ENCODE peak calls at places on chromosomes 11 and 22, in nine cellular contexts. U is HCT116, X is neural progenitor cell, Y is PC-3, O is GM23338, I is DND-41, B is fibroblast of lung, C is astrocyte, R is mammary epithelial cell. Z is an unnamed sample. For H3K36me3, the result is how much of the 10 kb centered on the place peaks cover.

GRCh38 chr11:17384002-17384511 is 4.4 kb downstream of the KCNJ11 start:
- DNase-seq in U (peak), X (peak), Y (peak), O (peak), I (peak), B (peak), C (peak), R (peak), Z (peak)

GRCh38 chr22:46078241-46079092 is 71.9 kb upstream of the PPARA start:
- DNase-seq in U (no peak), X (no peak), Y (peak), O (peak), I (no peak), B (peak), C (peak), R (peak), Z (peak)

GRCh38 chr11:71064183-71064582 is 188.2 kb downstream of the SHANK2 start:
- DNase-seq in U (no peak), X (no peak), Y (no peak), O (no peak), I (no peak), B (no peak), C (no peak), R (no peak), Z (no peak)

GRCh38 chr11:3840870-3841425 is at the start of gene RHOG:
- DNase-seq in U (no peak), X (no peak), Y (peak), O (peak), I (no peak), B (peak), C (peak), R (peak), Z (peak)

GRCh38 chr11:34438529-34439507 is at the start of gene CAT:
- DNase-seq in U (peak), X (no peak), Y (peak), O (peak), I (peak), B (peak), C (peak), R (peak), Z (peak)

GRCh38 chr22:31719850-31720471 is 30.0 kb downstream of the PRR14L start:
- DNase-seq in U (no peak), X (no peak), Y (no peak), O (no peak), I (no peak), B (no peak), C (no peak), R (peak), Z (no peak)

GRCh38 chr11:59197990-59198389 is 14.7 kb downstream of the MPEG1 start:
- DNase-seq in U (no peak), X (no peak), Y (no peak), O (no peak), I (no peak), B (peak), C (no peak), R (no peak), Z (peak)

GRCh38 chr22:32830957-32831356 is 29.5 kb downstream of the TIMP3 start:
- DNase-seq in U (no peak), X (no peak), Y (no peak), O (no peak), I (no peak), B (no peak), C (no peak), R (no peak), Z (no peak)

GRCh38 chr11:14637868-14638409 is 5.7 kb upstream of the PDE3B start:
- DNase-seq in U (no peak), X (no peak), Y (no peak), O (peak), I (no peak), B (no peak), C (no peak), R (no peak), Z (no peak)

GRCh38 chr22:42169055-42169469 is 38.5 kb upstream of the CYP2D6 start:
- DNase-seq in U (peak), X (peak), Y (peak), O (peak), I (peak), B (peak), C (peak), R (peak), Z (peak)

GRCh38 chr11:67301951-67302516 is 1.3 kb upstream of the SSH3 start:
- DNase-seq in U (no peak), X (peak), Y (peak), O (peak), I (no peak), B (peak), C (no peak), R (no peak), Z (peak)

GRCh38 chr11:72379384-72380131 is 54.8 kb downstream of the CLPB start:
- DNase-seq in U (no peak), X (no peak), Y (no peak), O (no peak), I (no peak), B (no peak), C (no peak), R (no peak), Z (no peak)

GRCh38 chr11:94563176-94563847 is 3.9 kb upstream of the PIWIL4 start:
- DNase-seq in U (no peak), X (no peak), Y (peak), O (peak), I (no peak), B (peak), C (peak), R (peak), Z (peak)

GRCh38 chr11:34065505-34066203 is 14.1 kb downstream of the CAPRIN1 start:
- DNase-seq in U (no peak), X (no peak), Y (no peak), O (peak), I (no peak), B (peak), C (peak), R (peak), Z (peak)

GRCh38 chr11:43367382-43368178 is 8.9 kb downstream of the TTC17 start:
- DNase-seq in U (no peak), X (no peak), Y (no peak), O (no peak), I (no peak), B (peak), C (peak), R (peak), Z (no peak)

GRCh38 chr22:48353116-48353947 is 1474.3 kb downstream of the BRD1 start:
- DNase-seq in U (no peak), X (no peak), Y (no peak), O (no peak), I (no peak), B (no peak), C (no peak), R (no peak), Z (no peak)

GRCh38 chr11:8090756-8091155 is 9.7 kb downstream of the TUB start:
- DNase-seq in U (peak), X (peak), Y (peak), O (peak), I (peak), B (peak), C (no peak), R (no peak), Z (peak)

GRCh38 chr11:83044958-83045712 is 26.6 kb downstream of the RAB30 start:
- DNase-seq in U (no peak), X (no peak), Y (peak), O (peak), I (no peak), B (peak), C (peak), R (peak), Z (peak)

GRCh38 chr11:130002352-130002845 is at the start of gene PRDM10:
- DNase-seq in U (peak), X (peak), Y (peak), O (peak), I (peak), B (peak), C (peak), R (peak), Z (peak)

GRCh38 chr11:10699072-10699471 is 5.5 kb upstream of the IRAG1 start:
- DNase-seq in U (no peak), X (no peak), Y (no peak), O (no peak), I (no peak), B (no peak), C (no peak), R (no peak), Z (no peak)

GRCh38 chr22:44164031-44164430 is 16.7 kb upstream of the PARVG start:
- DNase-seq in U (no peak), X (no peak), Y (no peak), O (no peak), I (no peak), B (no peak), C (no peak), R (no peak), Z (no peak)

GRCh38 chr11:101034076-101034475 is 95.5 kb downstream of the PGR start:
- DNase-seq in U (no peak), X (peak), Y (no peak), O (no peak), I (no peak), B (peak), C (no peak), R (no peak), Z (no peak)

GRCh38 chr11:6040874-6041273 is 10.3 kb upstream of the OR56A1 start:
- DNase-seq in U (no peak), X (no peak), Y (no peak), O (no peak), I (no peak), B (no peak), C (no peak), R (no peak), Z (no peak)

GRCh38 chr11:61477734-61478148 is 30.8 kb upstream of the LRRC10B start:
- DNase-seq in U (no peak), X (peak), Y (peak), O (peak), I (peak), B (no peak), C (no peak), R (no peak), Z (peak)

GRCh38 chr22:27719535-27720227 is 81.9 kb downstream of the MN1 start:
- DNase-seq in U (no peak), X (no peak), Y (no peak), O (peak), I (no peak), B (peak), C (no peak), R (peak), Z (no peak)

GRCh38 chr11:93564895-93565294 is 21.7 kb upstream of the SMCO4 start:
- DNase-seq in U (no peak), X (no peak), Y (no peak), O (no peak), I (no peak), B (no peak), C (no peak), R (no peak), Z (no peak)

GRCh38 chr11:46733234-46733633 is 14.2 kb downstream of the F2 start:
- DNase-seq in U (no peak), X (no peak), Y (no peak), O (no peak), I (no peak), B (no peak), C (no peak), R (no peak), Z (no peak)

GRCh38 chr22:31947296-31947695 is 3.0 kb downstream of the YWHAH start:
- DNase-seq in U (no peak), X (no peak), Y (no peak), O (no peak), I (peak), B (no peak), C (no peak), R (peak), Z (no peak)

GRCh38 chr11:2213384-2213842 is 41.8 kb upstream of the TH start:
- DNase-seq in U (no peak), X (peak), Y (no peak), O (no peak), I (peak), B (no peak), C (no peak), R (no peak), Z (peak)

GRCh38 chr11:116192509-116193206 is 580.1 kb downstream of the BUD13 start:
- DNase-seq in U (no peak), X (peak), Y (no peak), O (peak), I (no peak), B (peak), C (no peak), R (no peak), Z (peak)

GRCh38 chr22:37647928-37648327 is 8.5 kb downstream of the SH3BP1 start:
- DNase-seq in U (peak), X (no peak), Y (no peak), O (no peak), I (no peak), B (peak), C (peak), R (no peak), Z (peak)

GRCh38 chr11:87142594-87142993 is 104.9 kb downstream of the TMEM135 start:
- DNase-seq in U (no peak), X (no peak), Y (no peak), O (no peak), I (no peak), B (no peak), C (no peak), R (no peak), Z (no peak)

GRCh38 chr22:35930933-35931332 is 97.7 kb downstream of the RBFOX2 start:
- DNase-seq in U (peak), X (peak), Y (peak), O (peak), I (no peak), B (peak), C (peak), R (peak), Z (peak)

GRCh38 chr11:60895687-60896086 is 10.7 kb downstream of the PRPF19 start:
- DNase-seq in U (no peak), X (no peak), Y (no peak), O (no peak), I (no peak), B (no peak), C (no peak), R (no peak), Z (no peak)

GRCh38 chr11:65132988-65133700 is 1.2 kb downstream of the SYVN1 start:
- DNase-seq in U (peak), X (peak), Y (peak), O (peak), I (no peak), B (no peak), C (no peak), R (peak), Z (no peak)

GRCh38 chr22:23233084-23233501 is 52.8 kb downstream of the BCR start:
- DNase-seq in U (no peak), X (no peak), Y (no peak), O (peak), I (no peak), B (peak), C (peak), R (no peak), Z (no peak)

GRCh38 chr11:34624069-34624468 is 3.2 kb downstream of the EHF start:
- DNase-seq in U (no peak), X (no peak), Y (no peak), O (no peak), I (no peak), B (no peak), C (no peak), R (no peak), Z (no peak)

GRCh38 chr11:68773521-68774187 is 22.3 kb upstream of the TESMIN start:
- DNase-seq in U (no peak), X (no peak), Y (no peak), O (no peak), I (no peak), B (peak), C (peak), R (no peak), Z (no peak)

GRCh38 chr11:68772936-68773335 is 21.6 kb upstream of the TESMIN start:
- DNase-seq in U (no peak), X (no peak), Y (no peak), O (no peak), I (no peak), B (no peak), C (no peak), R (no peak), Z (no peak)

GRCh38 chr11:68767672-68768071 is 16.4 kb upstream of the TESMIN start:
- DNase-seq in U (no peak), X (no peak), Y (no peak), O (peak), I (no peak), B (no peak), C (no peak), R (no peak), Z (no peak)

GRCh38 chr11:68774188-68774585 is 22.9 kb upstream of the TESMIN start:
- DNase-seq in U (no peak), X (no peak), Y (no peak), O (no peak), I (no peak), B (no peak), C (no peak), R (no peak), Z (no peak)

DNA sequence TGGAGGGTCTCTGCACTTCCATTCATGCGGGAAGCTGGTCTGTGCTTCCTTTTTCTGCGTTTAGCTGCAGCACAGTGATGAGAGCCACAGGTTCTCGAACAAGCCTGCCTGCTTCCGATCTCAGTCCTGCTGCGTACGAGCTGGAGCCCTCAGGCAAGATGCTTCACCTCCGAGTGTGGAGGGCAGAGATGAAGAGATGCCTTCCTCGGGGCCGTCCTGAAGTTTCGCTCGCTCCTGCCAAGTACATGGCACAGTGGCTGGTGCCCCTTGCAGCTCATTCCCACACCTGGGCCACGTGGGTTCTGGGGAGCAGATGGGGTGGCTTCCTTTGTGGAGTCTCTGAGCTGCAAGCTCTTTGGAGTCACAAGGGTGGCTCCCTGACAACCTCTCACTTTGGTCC is 19.5 kb upstream of the TESMIN start:
- DNase-seq in U (no peak), X (no peak), Y (no peak), O (no peak), I (no peak), B (no peak), C (no peak), R (no peak), Z (no peak)
- H3K36me3 ChIP-seq in U (under half), X (under half), Y (under half), O (under half), I (half or more), B (under half), C (under half), R (under half), Z (under half)

GRCh38 chr11:119743041-119743440 is 14.0 kb upstream of the NECTIN1 start:
- DNase-seq in U (no peak), X (no peak), Y (no peak), O (no peak), I (no peak), B (no peak), C (no peak), R (no peak), Z (no peak)
- TF ChIP-seq EZH2 in U (no peak), X (no peak), Y (no peak), O (no peak), I (no peak), B (no peak), C (no peak), R (no peak), Z (no peak)

GRCh38 chr22:49800408-49801238 is 27.1 kb downstream of the BRD1 start:
- DNase-seq in U (no peak), X (no peak), Y (no peak), O (no peak), I (no peak), B (no peak), C (no peak), R (no peak), Z (no peak)
- H3K36me3 ChIP-seq in U (under half), X (under half), Y (under half), O (under half), I (half or more), B (under half), C (under half), R (under half), Z (half or more)

DNA sequence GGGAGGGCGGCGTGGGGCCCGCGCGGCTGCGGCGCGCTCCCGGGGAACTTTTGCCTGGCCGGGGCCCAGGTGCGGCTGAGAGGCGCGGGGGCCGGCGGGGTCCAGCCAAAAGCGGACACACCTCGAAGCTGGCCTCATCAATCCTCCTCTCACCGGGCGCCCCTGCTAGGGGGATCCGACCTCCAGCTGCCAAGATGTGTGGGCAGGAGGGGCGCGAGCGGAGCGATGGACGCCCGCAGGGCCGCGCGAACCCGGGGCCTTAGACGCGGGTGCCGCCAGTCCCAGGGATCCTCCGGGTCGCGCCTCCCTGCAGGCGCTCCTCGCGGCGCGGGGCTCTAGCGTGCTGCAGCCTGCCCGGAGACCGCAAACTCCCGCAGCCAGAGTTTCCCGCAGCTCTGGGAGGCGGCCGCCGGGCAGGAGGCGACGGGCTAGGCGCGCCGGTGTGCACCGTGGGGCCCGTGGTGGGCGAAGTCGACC is 785 bp downstream of the IGSF9B start:
- DNase-seq in U (no peak), X (peak), Y (no peak), O (peak), I (peak), B (no peak), C (no peak), R (no peak), Z (no peak)
- TF ChIP-seq EZH2 in U (no peak), X (peak), Y (no peak), O (no peak), I (no peak), B (no peak), C (peak), R (no peak), Z (no peak)

GRCh38 chr11:11966826-11967668 is 41.4 kb downstream of the DKK3 start:
- DNase-seq in U (peak), X (peak), Y (peak), O (peak), I (peak), B (no peak), C (no peak), R (no peak), Z (peak)

GRCh38 chr11:11965192-11965591 is 43.2 kb downstream of the DKK3 start:
- DNase-seq in U (no peak), X (no peak), Y (no peak), O (no peak), I (no peak), B (no peak), C (no peak), R (no peak), Z (no peak)

GRCh38 chr11:11964774-11965150 is 43.7 kb downstream of the DKK3 start:
- DNase-seq in U (no peak), X (no peak), Y (no peak), O (no peak), I (no peak), B (no peak), C (no peak), R (no peak), Z (no peak)

GRCh38 chr11:11966354-11966741 is 42.1 kb downstream of the DKK3 start:
- DNase-seq in U (no peak), X (no peak), Y (no peak), O (no peak), I (no peak), B (no peak), C (no peak), R (no peak), Z (no peak)

DNA sequence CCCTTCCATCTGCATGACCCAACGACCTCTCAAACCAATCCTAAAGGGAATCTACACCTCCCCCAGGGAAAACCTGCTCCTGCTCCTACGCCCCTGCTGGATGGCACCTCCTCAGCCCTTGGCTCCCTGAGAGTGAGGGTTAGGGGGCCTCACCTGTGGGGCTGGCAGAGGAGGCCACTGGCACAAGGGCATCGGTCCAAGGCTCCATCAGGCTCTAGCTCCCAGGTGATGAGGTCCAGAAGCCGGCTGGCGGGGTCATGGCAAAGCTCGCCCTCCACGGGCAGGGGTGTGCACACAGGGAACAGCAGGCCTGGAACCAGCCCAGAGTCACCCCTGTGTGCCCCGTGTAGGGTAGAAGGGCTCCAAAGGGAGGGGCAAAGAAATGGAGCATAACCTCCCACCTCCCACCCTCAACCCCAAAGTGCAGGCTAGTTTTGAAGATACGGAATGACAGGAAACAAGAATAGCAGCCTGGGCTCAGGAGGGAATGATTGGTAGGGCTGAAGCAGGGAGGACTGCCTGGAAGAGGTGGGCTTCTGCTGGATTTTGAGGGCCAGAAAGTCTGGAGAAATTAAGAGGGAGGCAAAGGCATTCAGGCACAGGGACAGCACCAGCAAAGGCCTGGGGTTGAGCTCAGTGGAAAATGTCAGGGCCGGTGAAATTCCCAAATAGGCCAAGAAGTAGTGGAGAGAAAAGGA is 42.6 kb downstream of the DKK3 start:
- DNase-seq in U (no peak), X (no peak), Y (no peak), O (no peak), I (no peak), B (no peak), C (no peak), R (no peak), Z (no peak)
- H3K36me3 ChIP-seq in U (under half), X (under half), Y (under half), O (under half), I (under half), B (under half), C (under half), R (under half), Z (under half)